ENCODE peak calls at places on chromosomes 13 and 19, in five cellular contexts. One of them, this sample, is unnamed.
A peak's percentile ranks its signal among the peaks of the same experiment; 100 is the strongest.

GRCh38 chr19:37905936-37906867 is at the start of gene WDR87:
- DNase-seq in fibroblast of gingiva: no peak
- DNase-seq in BE2C: no peak
- DNase-seq in stimulated activated CD8-positive, alpha-beta memory T cell treated with anti-CD3 and anti-CD28 coated beads, Interleukin-7, amount 100 ng/mL, for 1 hour: no peak
- DNase-seq in fibroblast of the conjunctiva: no peak
- DNase-seq in this sample: peak; percentile 89

GRCh38 chr19:17027428-17027816 is 812 bp upstream of the CPAMD8 start:
- DNase-seq in BE2C: no peak
- DNase-seq in fibroblast of gingiva: no peak
- DNase-seq in stimulated activated CD8-positive, alpha-beta memory T cell treated with anti-CD3 and anti-CD28 coated beads, Interleukin-7, amount 100 ng/mL, for 1 hour: no peak
- DNase-seq in fibroblast of the conjunctiva: no peak
- DNase-seq in this sample: no peak

GRCh38 chr13:35881360-35881759 is 249.8 kb downstream of the DCLK1 start:
- DNase-seq in fibroblast of gingiva: peak; percentile 39
- DNase-seq in stimulated activated CD8-positive, alpha-beta memory T cell treated with anti-CD3 and anti-CD28 coated beads, Interleukin-7, amount 100 ng/mL, for 1 hour: no peak
- DNase-seq in BE2C: no peak
- DNase-seq in fibroblast of the conjunctiva: no peak
- DNase-seq in this sample: no peak

GRCh38 chr19:41936416-41936850 is 8.2 kb upstream of the ERFL start:
- DNase-seq in fibroblast of gingiva: no peak
- DNase-seq in stimulated activated CD8-positive, alpha-beta memory T cell treated with anti-CD3 and anti-CD28 coated beads, Interleukin-7, amount 100 ng/mL, for 1 hour: no peak
- DNase-seq in fibroblast of the conjunctiva: no peak
- DNase-seq in BE2C: no peak
- DNase-seq in this sample: no peak

GRCh38 chr13:112073245-112074138 is 6.5 kb downstream of the SOX1 start:
- DNase-seq in fibroblast of the conjunctiva: no peak
- DNase-seq in fibroblast of gingiva: no peak
- DNase-seq in BE2C: no peak
- DNase-seq in stimulated activated CD8-positive, alpha-beta memory T cell treated with anti-CD3 and anti-CD28 coated beads, Interleukin-7, amount 100 ng/mL, for 1 hour: no peak
- DNase-seq in this sample: peak; percentile 78

GRCh38 chr19:38049105-38049649 is 142.2 kb downstream of the SIPA1L3 start:
- DNase-seq in fibroblast of the conjunctiva: no peak
- DNase-seq in BE2C: no peak
- DNase-seq in fibroblast of gingiva: no peak
- DNase-seq in stimulated activated CD8-positive, alpha-beta memory T cell treated with anti-CD3 and anti-CD28 coated beads, Interleukin-7, amount 100 ng/mL, for 1 hour: no peak
- DNase-seq in this sample: no peak

GRCh38 chr13:23901365-23901764 is 4.1 kb upstream of the C1QTNF9B start:
- DNase-seq in stimulated activated CD8-positive, alpha-beta memory T cell treated with anti-CD3 and anti-CD28 coated beads, Interleukin-7, amount 100 ng/mL, for 1 hour: no peak
- DNase-seq in fibroblast of the conjunctiva: no peak
- DNase-seq in fibroblast of gingiva: no peak
- DNase-seq in BE2C: no peak
- DNase-seq in this sample: no peak

GRCh38 chr19:1663854-1664253 is 11.4 kb upstream of the TCF3 start:
- DNase-seq in fibroblast of gingiva: no peak
- DNase-seq in fibroblast of the conjunctiva: no peak
- DNase-seq in stimulated activated CD8-positive, alpha-beta memory T cell treated with anti-CD3 and anti-CD28 coated beads, Interleukin-7, amount 100 ng/mL, for 1 hour: no peak
- DNase-seq in BE2C: no peak
- DNase-seq in this sample: no peak

GRCh38 chr13:22275393-22275792 is 604.5 kb downstream of the FGF9 start:
- DNase-seq in stimulated activated CD8-positive, alpha-beta memory T cell treated with anti-CD3 and anti-CD28 coated beads, Interleukin-7, amount 100 ng/mL, for 1 hour: no peak
- DNase-seq in fibroblast of the conjunctiva: no peak
- DNase-seq in fibroblast of gingiva: no peak
- DNase-seq in BE2C: no peak
- DNase-seq in this sample: no peak

GRCh38 chr19:2392366-2392765 is 32.3 kb downstream of the TMPRSS9 start:
- DNase-seq in fibroblast of the conjunctiva: no peak
- DNase-seq in stimulated activated CD8-positive, alpha-beta memory T cell treated with anti-CD3 and anti-CD28 coated beads, Interleukin-7, amount 100 ng/mL, for 1 hour: no peak
- DNase-seq in fibroblast of gingiva: no peak
- DNase-seq in BE2C: no peak
- DNase-seq in this sample: no peak

GRCh38 chr13:24097667-24098066 is 62.9 kb upstream of the SPATA13 start:
- DNase-seq in fibroblast of gingiva: no peak
- DNase-seq in fibroblast of the conjunctiva: no peak
- DNase-seq in stimulated activated CD8-positive, alpha-beta memory T cell treated with anti-CD3 and anti-CD28 coated beads, Interleukin-7, amount 100 ng/mL, for 1 hour: no peak
- DNase-seq in BE2C: no peak
- DNase-seq in this sample: no peak

GRCh38 chr19:32829345-32829896 is 40.1 kb downstream of the SLC7A9 start:
- DNase-seq in fibroblast of gingiva: no peak
- DNase-seq in fibroblast of the conjunctiva: no peak
- DNase-seq in BE2C: no peak
- DNase-seq in stimulated activated CD8-positive, alpha-beta memory T cell treated with anti-CD3 and anti-CD28 coated beads, Interleukin-7, amount 100 ng/mL, for 1 hour: no peak
- DNase-seq in this sample: no peak

GRCh38 chr13:42378383-42378780 is 106.4 kb downstream of the AKAP11 start:
- DNase-seq in BE2C: no peak
- DNase-seq in fibroblast of gingiva: no peak
- DNase-seq in fibroblast of the conjunctiva: no peak
- DNase-seq in stimulated activated CD8-positive, alpha-beta memory T cell treated with anti-CD3 and anti-CD28 coated beads, Interleukin-7, amount 100 ng/mL, for 1 hour: no peak
- DNase-seq in this sample: no peak

GRCh38 chr13:64529874-64530485 is 2700.2 kb downstream of the PCDH9 start:
- DNase-seq in fibroblast of the conjunctiva: no peak
- DNase-seq in fibroblast of gingiva: no peak
- DNase-seq in stimulated activated CD8-positive, alpha-beta memory T cell treated with anti-CD3 and anti-CD28 coated beads, Interleukin-7, amount 100 ng/mL, for 1 hour: no peak
- DNase-seq in BE2C: peak; percentile 34
- DNase-seq in this sample: peak; percentile 36

GRCh38 chr19:41420101-41420880 is 6.9 kb downstream of the B3GNT8 start:
- DNase-seq in stimulated activated CD8-positive, alpha-beta memory T cell treated with anti-CD3 and anti-CD28 coated beads, Interleukin-7, amount 100 ng/mL, for 1 hour: no peak
- DNase-seq in BE2C: no peak
- DNase-seq in fibroblast of the conjunctiva: no peak
- DNase-seq in fibroblast of gingiva: no peak
- DNase-seq in this sample: no peak

GRCh38 chr19:43229315-43229714 is 23.9 kb upstream of the PSG4 start:
- DNase-seq in BE2C: no peak
- DNase-seq in fibroblast of gingiva: peak; percentile 6
- DNase-seq in stimulated activated CD8-positive, alpha-beta memory T cell treated with anti-CD3 and anti-CD28 coated beads, Interleukin-7, amount 100 ng/mL, for 1 hour: no peak
- DNase-seq in fibroblast of the conjunctiva: no peak
- DNase-seq in this sample: no peak

GRCh38 chr19:13841339-13842293 is 35.3 kb upstream of the NANOS3 start:
- DNase-seq in BE2C: peak; percentile 60
- DNase-seq in stimulated activated CD8-positive, alpha-beta memory T cell treated with anti-CD3 and anti-CD28 coated beads, Interleukin-7, amount 100 ng/mL, for 1 hour: no peak
- DNase-seq in fibroblast of gingiva: peak; percentile 63
- DNase-seq in fibroblast of the conjunctiva: no peak
- DNase-seq in this sample: no peak

GRCh38 chr19:33407140-33407551 is 33.6 kb downstream of the CEBPG start:
- DNase-seq in fibroblast of gingiva: no peak
- DNase-seq in BE2C: no peak
- DNase-seq in stimulated activated CD8-positive, alpha-beta memory T cell treated with anti-CD3 and anti-CD28 coated beads, Interleukin-7, amount 100 ng/mL, for 1 hour: no peak
- DNase-seq in fibroblast of the conjunctiva: no peak
- DNase-seq in this sample: peak; percentile 40

GRCh38 chr13:25175431-25175830 is 3.3 kb upstream of the AMER2 start:
- DNase-seq in fibroblast of the conjunctiva: no peak
- DNase-seq in stimulated activated CD8-positive, alpha-beta memory T cell treated with anti-CD3 and anti-CD28 coated beads, Interleukin-7, amount 100 ng/mL, for 1 hour: no peak
- DNase-seq in BE2C: no peak
- DNase-seq in fibroblast of gingiva: no peak
- DNase-seq in this sample: no peak

This sample was measured in WTC11.